ENCODE peak calls at places on chromosomes 6 and 20, in four cellular contexts. X, G, M and J are unnamed samples.

GRCh38 chr20:19692685-19693119 is 65.4 kb upstream of the RIN2 start:
- DNase-seq in M (peak; percentile 23), X (peak; percentile 62), G (peak; percentile 74), J (peak; percentile 67)

GRCh38 chr6:14339172-14339571 is 221.6 kb downstream of the CD83 start:
- DNase-seq in M (no peak), X (no peak), G (no peak), J (no peak)

GRCh38 chr6:66930559-66931290 is 1223.7 kb upstream of the EYS start:
- DNase-seq in M (no peak), G (no peak), X (no peak), J (no peak)

GRCh38 chr6:15744824-15745402 is 82.1 kb upstream of the DTNBP1 start:
- DNase-seq in M (no peak), X (no peak), G (no peak), J (no peak)

GRCh38 chr6:44456070-44456965 is 68.8 kb downstream of the CDC5L start:
- DNase-seq in G (peak; percentile 54), X (peak; percentile 45), M (peak; percentile 18), J (peak; percentile 81)

GRCh38 chr20:59404749-59405148 is 104.3 kb downstream of the EDN3 start:
- DNase-seq in G (no peak), M (no peak), X (no peak), J (no peak)

GRCh38 chr6:68638225-68638900 is 3.3 kb downstream of the ADGRB3 start:
- DNase-seq in M (peak; percentile 33), X (peak; percentile 24), G (peak; percentile 64), J (no peak)

GRCh38 chr6:11412011-11412424 is 125.5 kb upstream of the TMEM170B start:
- DNase-seq in M (no peak), X (no peak), G (no peak), J (no peak)

GRCh38 chr6:124984668-124985338 is 22.6 kb downstream of the RNF217 start:
- DNase-seq in G (no peak), X (no peak), M (no peak), J (no peak)

GRCh38 chr20:52103911-52104545 is 87.6 kb downstream of the ZFP64 start:
- DNase-seq in G (no peak), M (no peak), X (no peak), J (peak; percentile 30)

GRCh38 chr6:170143401-170144150 is 147.3 kb downstream of the DLL1 start:
- DNase-seq in M (no peak), G (peak; percentile 13), X (no peak), J (no peak)

GRCh38 chr20:3930265-3931206 is 41.3 kb downstream of the PANK2 start:
- DNase-seq in X (no peak), G (no peak), M (no peak), J (no peak)

GRCh38 chr6:63467247-63467954 is 104.9 kb upstream of the LOC128125822 start:
- DNase-seq in M (no peak), X (no peak), G (no peak), J (no peak)

GRCh38 chr6:159169557-159170332 is 545 bp downstream of the FNDC1 start:
- DNase-seq in G (peak; percentile 43), M (no peak), X (no peak), J (peak; percentile 68)

GRCh38 chr20:41617059-41617921 is 887 bp downstream of the CHD6 start:
- DNase-seq in G (peak; percentile 64), X (no peak), M (no peak), J (peak; percentile 40)

GRCh38 chr20:2559641-2560040 is 23.3 kb downstream of the TMC2 start:
- DNase-seq in X (no peak), G (no peak), M (no peak), J (no peak)

GRCh38 chr20:50138479-50139393 is 14.8 kb downstream of the PEDS1 start:
- DNase-seq in G (peak; percentile 69), X (no peak), M (no peak), J (no peak)

GRCh38 chr6:160391419-160392116 is 43.4 kb downstream of the SLC22A3 start:
- DNase-seq in X (no peak), G (no peak), M (no peak), J (no peak)

GRCh38 chr20:61881416-61881815 is 184.3 kb downstream of the TAF4 start:
- DNase-seq in M (no peak), G (no peak), X (no peak), J (no peak)

GRCh38 chr6:157587127-157587729 is 206.2 kb downstream of the ZDHHC14 start:
- DNase-seq in M (no peak), G (no peak), X (no peak), J (no peak)

GRCh38 chr6:4085329-4085695 is 6.4 kb upstream of the FAM217A start:
- DNase-seq in X (no peak), M (no peak), G (no peak), J (no peak)

GRCh38 chr6:148325316-148326068 is 17.1 kb upstream of the SASH1 start:
- DNase-seq in G (no peak), X (no peak), M (no peak), J (no peak)

GRCh38 chr20:62952373-62953166 is at the start of gene SLC17A9:
- DNase-seq in M (peak; percentile 32), G (peak; percentile 52), X (peak; percentile 97), J (no peak)

GRCh38 chr6:2963756-2964155 is 7.6 kb downstream of the SERPINB6 start:
- DNase-seq in G (no peak), M (no peak), X (no peak), J (no peak)

GRCh38 chr6:39209360-39209811 is 19.9 kb downstream of the KCNK5 start:
- DNase-seq in G (no peak), X (peak; percentile 37), M (no peak), J (no peak)

GRCh38 chr20:63972312-63973159 is 2.8 kb upstream of the ZNF512B start:
- DNase-seq in G (no peak), X (no peak), M (peak; percentile 77), J (no peak)

GRCh38 chr20:63290677-63291472 is 2.1 kb upstream of the COL20A1 start:
- DNase-seq in G (no peak), X (peak; percentile 91), M (no peak), J (peak; percentile 85)

GRCh38 chr6:139423970-139424667 is 49.7 kb upstream of the CITED2 start:
- DNase-seq in M (no peak), X (no peak), G (no peak), J (no peak)

GRCh38 chr6:5636210-5637030 is 370.3 kb downstream of the NRN1 start:
- DNase-seq in G (no peak), M (no peak), X (no peak), J (no peak)

GRCh38 chr20:6622041-6622440 is 145.4 kb upstream of the BMP2 start:
- DNase-seq in X (no peak), G (no peak), M (peak; percentile 11), J (no peak)

GRCh38 chr6:133070410-133071043 is 170.6 kb upstream of the EYA4 start:
- DNase-seq in X (no peak), G (no peak), M (no peak), J (peak; percentile 33)

GRCh38 chr20:58622671-58623578 is 28.2 kb upstream of the STX16 start:
- DNase-seq in X (no peak), M (no peak), G (no peak), J (no peak)

GRCh38 chr6:84052204-84052882 is 18.8 kb downstream of the MRAP2 start:
- DNase-seq in M (no peak), G (peak; percentile 83), X (peak; percentile 49), J (peak; percentile 81)

GRCh38 chr6:31168606-31169005 is 1.9 kb downstream of the POU5F1 start:
- DNase-seq in X (no peak), M (no peak), G (no peak), J (no peak)